ENCODE peak calls at places on chromosomes 13 and 19, in seven cellular contexts. I is H7; D is activated naive CD4-positive, alpha-beta T cell treated with Interleukin-2 at 50 U/mL for 16 hours; T is stromal cell of bone marrow; R is GM23248; Y is fibroblast of pulmonary artery; X is CD4-positive, CD25-positive, alpha-beta regulatory T cell. U is an unnamed sample.

GRCh38 chr13:103788061-103788652 is 721.9 kb upstream of the SLC10A2 start:
- DNase-seq in R (no peak), T (no peak), X (no peak), D (no peak), I (no peak), Y (peak; percentile 7), U (peak; percentile 5)

GRCh38 chr19:42089772-42090171 is 13.8 kb downstream of the ZNF574 start:
- DNase-seq in I (peak; percentile 28), R (no peak), X (no peak), Y (no peak), D (no peak), T (no peak), U (no peak)

GRCh38 chr13:40095695-40096356 is 440.4 kb downstream of the COG6 start:
- DNase-seq in R (no peak), T (no peak), I (no peak), Y (no peak), X (no peak), D (no peak), U (no peak)

GRCh38 chr19:35362261-35363000 is 4.2 kb downstream of the FFAR3 start:
- DNase-seq in D (no peak), Y (no peak), T (no peak), I (no peak), R (no peak), X (no peak), U (no peak)

GRCh38 chr19:50718255-50719118 is 1.1 kb downstream of the SHANK1 start:
- DNase-seq in D (no peak), I (peak; percentile 91), R (peak; percentile 65), Y (no peak), T (no peak), X (no peak), U (peak; percentile 60)

GRCh38 chr13:67932991-67933390 is 702.9 kb upstream of the PCDH9 start:
- DNase-seq in X (no peak), I (no peak), D (no peak), T (no peak), R (no peak), Y (no peak), U (no peak)

GRCh38 chr19:30846102-30846501 is 473.9 kb downstream of the ZNF536 start:
- DNase-seq in R (no peak), I (no peak), X (no peak), D (no peak), T (no peak), Y (no peak), U (no peak)

GRCh38 chr13:25529425-25529824 is 157.7 kb downstream of the ATP8A2 start:
- DNase-seq in I (no peak), R (no peak), Y (no peak), T (no peak), X (no peak), D (no peak), U (no peak)

GRCh38 chr13:110000534-110001345 is 214.4 kb upstream of the IRS2 start:
- DNase-seq in D (no peak), X (no peak), Y (no peak), T (no peak), I (no peak), R (peak; percentile 63), U (no peak)

GRCh38 chr19:38250821-38251563 is 5.2 kb downstream of the PPP1R14A start:
- DNase-seq in X (no peak), R (peak; percentile 28), T (no peak), Y (peak; percentile 75), I (peak; percentile 80), D (no peak), U (peak; percentile 39)

GRCh38 chr19:10861118-10861651 is 10.2 kb upstream of the CARM1 start:
- DNase-seq in D (peak; percentile 50), Y (peak; percentile 43), T (no peak), X (no peak), R (peak; percentile 60), I (peak; percentile 77), U (peak; percentile 47)

GRCh38 chr13:80134360-80134759 is 206.6 kb downstream of the SPRY2 start:
- DNase-seq in T (no peak), I (no peak), R (no peak), X (no peak), D (no peak), Y (no peak), U (no peak)

GRCh38 chr19:28886708-28887107 is 326.2 kb downstream of the UQCRFS1 start:
- DNase-seq in X (no peak), T (no peak), I (no peak), Y (no peak), R (no peak), D (no peak), U (no peak)

GRCh38 chr19:601790-602189 is 12.1 kb downstream of the HCN2 start:
- DNase-seq in X (no peak), R (no peak), I (no peak), T (no peak), D (no peak), Y (no peak), U (no peak)

GRCh38 chr19:40559394-40559793 is 17.3 kb upstream of the SHKBP1 start:
- DNase-seq in D (no peak), R (no peak), Y (no peak), T (no peak), X (no peak), I (no peak), U (no peak)

GRCh38 chr19:16373539-16373938 is 48.9 kb downstream of the KLF2 start:
- DNase-seq in R (peak; percentile 47), Y (peak; percentile 54), T (peak; percentile 86), I (no peak), D (no peak), X (no peak), U (no peak)

GRCh38 chr13:26502826-26503225 is 54.7 kb upstream of the WASF3 start:
- DNase-seq in D (peak; percentile 33), Y (peak; percentile 77), I (peak; percentile 66), T (peak; percentile 78), X (no peak), R (peak; percentile 99), U (no peak)

GRCh38 chr13:44646044-44646443 is 69.9 kb upstream of the TSC22D1 start:
- DNase-seq in Y (no peak), D (no peak), R (no peak), X (no peak), I (no peak), T (no peak), U (no peak)

GRCh38 chr19:2567996-2568395 is 92.1 kb downstream of the GADD45B start:
- DNase-seq in D (no peak), X (no peak), I (no peak), R (no peak), T (no peak), Y (no peak), U (no peak)

GRCh38 chr13:97179501-97179900 is 42.6 kb upstream of the MBNL2 start:
- DNase-seq in X (no peak), I (no peak), T (no peak), R (no peak), D (no peak), Y (no peak), U (no peak)

GRCh38 chr13:66159526-66159925 is 1070.6 kb downstream of the PCDH9 start:
- DNase-seq in D (no peak), I (no peak), X (no peak), T (no peak), R (no peak), Y (no peak), U (no peak)

GRCh38 chr13:102440259-102440936 is 38.5 kb upstream of the FGF14 start:
- DNase-seq in X (no peak), Y (no peak), D (no peak), I (no peak), R (no peak), T (no peak), U (no peak)

GRCh38 chr19:5006201-5006600 is 37.3 kb downstream of the KDM4B start:
- DNase-seq in T (no peak), X (no peak), D (no peak), I (no peak), Y (peak; percentile 49), R (peak; percentile 63), U (no peak)

GRCh38 chr19:6765738-6766356 is 1.4 kb downstream of the SH2D3A start:
- DNase-seq in T (no peak), D (no peak), I (peak; percentile 87), Y (no peak), X (no peak), R (no peak), U (peak; percentile 77)

GRCh38 chr19:45591004-45591637 is 6.5 kb upstream of the OPA3 start:
- DNase-seq in X (no peak), R (peak; percentile 34), D (peak; percentile 51), T (no peak), I (peak; percentile 93), Y (no peak), U (peak; percentile 84)

GRCh38 chr19:4213116-4213515 is 16.2 kb upstream of the EBI3 start:
- DNase-seq in R (no peak), Y (no peak), D (no peak), I (no peak), X (no peak), T (no peak), U (no peak)

GRCh38 chr13:87661471-87661870 is 9.7 kb upstream of the SLITRK5 start:
- DNase-seq in I (no peak), D (no peak), T (no peak), Y (peak; percentile 10), X (no peak), R (no peak), U (no peak)

GRCh38 chr19:11230621-11231386 is 8.6 kb upstream of the ANGPTL8 start:
- DNase-seq in I (no peak), D (no peak), T (no peak), X (no peak), R (no peak), Y (no peak), U (no peak)

GRCh38 chr13:49097374-49097773 is 121.7 kb downstream of the FNDC3A start:
- DNase-seq in I (no peak), X (no peak), R (peak; percentile 63), D (no peak), Y (peak; percentile 93), T (peak; percentile 50), U (no peak)

GRCh38 chr13:104586010-104586746 is 1520.0 kb upstream of the SLC10A2 start:
- DNase-seq in R (no peak), X (no peak), T (peak; percentile 37), D (no peak), Y (peak; percentile 89), I (no peak), U (no peak)

GRCh38 chr13:74129500-74130144 is 4.6 kb downstream of the KLF12 start:
- DNase-seq in X (no peak), Y (no peak), T (no peak), R (peak; percentile 59), I (no peak), D (peak; percentile 33), U (no peak)

GRCh38 chr19:35247526-35248309 is 1.1 kb upstream of the LSR start:
- DNase-seq in D (peak; percentile 65), X (peak; percentile 49), I (peak; percentile 97), Y (no peak), T (no peak), R (no peak), U (peak; percentile 93)

GRCh38 chr13:34748561-34748960 is 193.5 kb upstream of the NBEA start:
- DNase-seq in T (no peak), Y (no peak), R (no peak), D (no peak), X (no peak), I (no peak), U (no peak)

GRCh38 chr19:48551437-48552302 is at the start of gene SULT2B1:
- DNase-seq in X (no peak), R (no peak), Y (no peak), D (no peak), I (peak; percentile 58), T (no peak), U (peak; percentile 52)

GRCh38 chr19:51366999-51367564 is 894 bp upstream of the ETFB start:
- DNase-seq in R (peak; percentile 52), D (peak; percentile 29), I (no peak), Y (no peak), T (no peak), X (peak; percentile 27), U (no peak)

GRCh38 chr13:51292000-51292550 is 47.4 kb upstream of the SERPINE3 start:
- DNase-seq in D (no peak), R (peak; percentile 15), Y (peak; percentile 48), T (peak; percentile 50), X (no peak), I (no peak), U (no peak)

U was measured in iPS-NIHi11.